ENCODE peak calls at places on chromosome 19, in six cellular contexts. G is thoracic aorta; C is H9; Y is CD8-positive, alpha-beta memory T cell; F is aorta; A is cardiac muscle cell. L is an unnamed sample. For H3K9me3, the result is how much of the 10 kb centered on the place peaks cover.

GRCh38 chr19:48913114-48913513 is 13.0 kb downstream of the NUCB1 start:
- DNase-seq in G (no peak), C (no peak), Y (no peak), F (no peak), A (no peak), L (no peak)

GRCh38 chr19:5625641-5626040 is 2.8 kb downstream of the SAFB start:
- DNase-seq in G (no peak), C (no peak), Y (no peak), F (no peak), A (no peak), L (no peak)

GRCh38 chr19:38683393-38684077 is 36.1 kb downstream of the ACTN4 start:
- DNase-seq in G (no peak), C (peak), Y (peak), F (peak), A (peak), L (no peak)

GRCh38 chr19:32464279-32464678 is 58.7 kb downstream of the DPY19L3 start:
- DNase-seq in G (no peak), C (no peak), Y (no peak), F (no peak), A (no peak), L (no peak)

GRCh38 chr19:1408300-1409203 is 1.2 kb downstream of the DAZAP1 start:
- DNase-seq in G (no peak), C (no peak), Y (peak), F (peak), A (peak), L (peak)

GRCh38 chr19:2841858-2842574 is 741 bp downstream of the ZNF555 start:
- DNase-seq in G (no peak), C (no peak), Y (no peak), F (no peak), A (peak), L (peak)

GRCh38 chr19:29795882-29796523 is 15.8 kb upstream of the CCNE1 start:
- DNase-seq in G (no peak), C (no peak), Y (no peak), F (peak), A (no peak), L (no peak)

GRCh38 chr19:6738726-6739389 is 622 bp upstream of the TRIP10 start:
- DNase-seq in G (no peak), C (no peak), Y (peak), F (peak), A (peak), L (peak)

GRCh38 chr19:35316560-35316959 is 12.4 kb upstream of the CD22 start:
- DNase-seq in G (no peak), C (no peak), Y (no peak), F (no peak), A (no peak), L (no peak)

GRCh38 chr19:32421589-32422361 is 16.2 kb downstream of the DPY19L3 start:
- DNase-seq in G (no peak), C (no peak), Y (no peak), F (no peak), A (no peak), L (no peak)

GRCh38 chr19:40907968-40908735 is 26.1 kb upstream of the CYP2A7 start:
- DNase-seq in G (no peak), C (peak), Y (peak), F (peak), A (no peak), L (no peak)

GRCh38 chr19:7224205-7224833 is 69.9 kb downstream of the INSR start:
- DNase-seq in G (no peak), C (no peak), Y (no peak), F (no peak), A (no peak), L (no peak)

GRCh38 chr19:2858864-2859263 is 8.3 kb upstream of the ZNF556 start:
- DNase-seq in G (no peak), C (no peak), Y (no peak), F (no peak), A (no peak), L (no peak)

GRCh38 chr19:45882652-45883585 is 3.0 kb downstream of the IRF2BP1 start:
- DNase-seq in G (no peak), C (peak), Y (peak), F (peak), A (peak), L (peak)

GRCh38 chr19:13143135-13143534 is 7.0 kb downstream of the STX10 start:
- DNase-seq in G (no peak), C (no peak), Y (no peak), F (no peak), A (no peak), L (no peak)

GRCh38 chr19:55585658-55586339 is 5.2 kb upstream of the ZNF579 start:
- DNase-seq in G (no peak), C (peak), Y (peak), F (peak), A (peak), L (peak)

GRCh38 chr19:42176990-42177685 is 40.3 kb downstream of the DEDD2 start:
- DNase-seq in G (no peak), C (peak), Y (peak), F (peak), A (peak), L (peak)

GRCh38 chr19:1088419-1089066 is 6.6 kb downstream of the POLR2E start:
- DNase-seq in G (no peak), C (no peak), Y (no peak), F (peak), A (no peak), L (no peak)

GRCh38 chr19:8487137-8487851 is 15.1 kb downstream of the PRAM1 start:
- DNase-seq in G (no peak), C (no peak), Y (peak), F (peak), A (no peak), L (no peak)

GRCh38 chr19:17797397-17798201 is 2.7 kb downstream of the B3GNT3 start:
- DNase-seq in G (no peak), C (no peak), Y (no peak), F (no peak), A (no peak), L (no peak)

GRCh38 chr19:4014541-4015491 is 7.3 kb downstream of the PIAS4 start:
- DNase-seq in G (no peak), C (peak), Y (peak), F (no peak), A (no peak), L (peak)

GRCh38 chr19:40322951-40323615 is 25.1 kb downstream of the C19orf47 start:
- DNase-seq in G (no peak), C (no peak), Y (no peak), F (no peak), A (no peak), L (no peak)

GRCh38 chr19:6067975-6068374 is 42.3 kb downstream of the RFX2 start:
- DNase-seq in G (no peak), C (no peak), Y (no peak), F (no peak), A (no peak), L (no peak)

GRCh38 chr19:2652504-2653099 is 49.9 kb downstream of the GNG7 start:
- DNase-seq in G (no peak), C (no peak), Y (no peak), F (no peak), A (no peak), L (no peak)

GRCh38 chr19:373391-374182 is 29.0 kb upstream of the MIER2 start:
- DNase-seq in G (no peak), C (no peak), Y (no peak), F (peak), A (no peak), L (no peak)

GRCh38 chr19:13882841-13883240 is 5.9 kb downstream of the NANOS3 start:
- DNase-seq in G (no peak), C (no peak), Y (no peak), F (no peak), A (no peak), L (no peak)

GRCh38 chr19:10255358-10255757 is 3.3 kb downstream of the MRPL4 start:
- DNase-seq in G (no peak), C (no peak), Y (no peak), F (no peak), A (no peak), L (no peak)

GRCh38 chr19:43841990-43842389 is 14.9 kb downstream of the ZNF283 start:
- DNase-seq in G (no peak), C (no peak), Y (no peak), F (no peak), A (no peak), L (no peak)

GRCh38 chr19:5439452-5439851 is 15.8 kb upstream of the ZNRF4 start:
- DNase-seq in G (no peak), C (no peak), Y (no peak), F (no peak), A (no peak), L (no peak)

GRCh38 chr19:4567584-4568071 is 8.1 kb upstream of the SEMA6B start:
- DNase-seq in G (no peak), C (peak), Y (peak), F (no peak), A (peak), L (peak)

GRCh38 chr19:41265376-41266153 is 1.4 kb downstream of the HNRNPUL1 start:
- DNase-seq in G (no peak), C (no peak), Y (no peak), F (no peak), A (peak), L (no peak)

GRCh38 chr19:43790587-43790986 is 9.8 kb upstream of the KCNN4 start:
- DNase-seq in G (no peak), C (no peak), Y (no peak), F (no peak), A (no peak), L (no peak)

GRCh38 chr19:10328558-10329429 is 4.5 kb downstream of the RAVER1 start:
- DNase-seq in G (no peak), C (no peak), Y (no peak), F (no peak), A (no peak), L (no peak)

GRCh38 chr19:38032151-38032550 is 125.1 kb downstream of the SIPA1L3 start:
- DNase-seq in G (no peak), C (no peak), Y (no peak), F (no peak), A (no peak), L (no peak)

GRCh38 chr19:46963093-46963734 is 56.4 kb upstream of the NPAS1 start:
- DNase-seq in G (no peak), C (no peak), Y (no peak), F (peak), A (no peak), L (no peak)

GRCh38 chr19:4454952-4455738 is 2.4 kb downstream of the UBXN6 start:
- DNase-seq in G (no peak), C (no peak), Y (no peak), F (no peak), A (no peak), L (no peak)

GRCh38 chr19:46381346-46381745 is 32.0 kb downstream of the CCDC8 start:
- DNase-seq in G (no peak), C (no peak), Y (no peak), F (no peak), A (no peak), L (no peak)

GRCh38 chr19:36140289-36141038 is 598 bp downstream of the CAPNS1 start:
- DNase-seq in G (no peak), C (peak), Y (no peak), F (peak), A (peak), L (peak)

DNA sequence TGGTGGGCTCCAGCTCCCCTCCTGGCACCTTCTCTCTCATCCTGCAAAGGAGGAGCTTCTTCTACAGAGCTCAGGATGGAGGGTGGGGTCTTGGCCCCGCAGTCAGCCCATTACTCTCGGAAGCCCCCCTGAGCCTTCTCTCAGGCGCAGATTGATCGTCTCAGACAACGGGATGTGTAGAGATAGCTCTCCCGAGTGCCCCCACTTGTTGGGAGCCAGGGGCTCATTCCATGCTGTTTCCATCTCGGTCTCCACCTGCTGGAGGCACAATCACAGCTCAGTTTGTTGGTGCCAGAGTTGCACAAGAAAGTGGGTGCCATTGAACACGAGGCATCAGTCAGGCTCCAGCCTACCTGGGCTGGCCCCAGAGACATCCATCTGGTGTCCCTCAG is 3.6 kb upstream of the ZNF135 start:
- DNase-seq in G (no peak), C (no peak), Y (no peak), F (no peak), A (no peak), L (no peak)
- H3K9me3 ChIP-seq in G (under half), C (under half), Y (under half), F (under half), A (under half), L (under half)

GRCh38 chr19:27618006-27618405 is 1594.9 kb downstream of the UQCRFS1 start:
- DNase-seq in G (no peak), C (no peak), Y (no peak), F (no peak), A (no peak), L (no peak)
- H3K9me3 ChIP-seq in G (half or more), C (half or more), Y (under half), F (under half), A (under half), L (half or more)

DNA sequence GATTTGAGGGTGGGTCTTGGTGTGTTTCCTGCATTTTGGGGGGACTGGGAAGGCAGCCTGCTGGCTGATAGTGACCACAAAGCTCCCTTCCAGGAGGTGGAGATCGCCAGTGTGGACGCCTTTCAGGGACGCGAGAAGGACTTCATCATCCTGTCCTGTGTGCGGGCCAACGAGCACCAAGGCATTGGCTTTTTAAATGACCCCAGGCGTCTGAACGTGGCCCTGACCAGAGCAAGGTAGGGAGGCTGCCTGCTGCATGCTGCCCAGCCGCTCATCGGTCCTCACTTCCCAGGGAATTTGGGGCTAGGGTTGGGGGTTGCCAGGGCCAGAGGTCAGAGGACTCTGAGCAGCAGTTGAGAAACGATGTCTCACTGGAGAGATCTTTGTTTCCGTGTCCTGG is 30.2 kb downstream of the UPF1 start:
- DNase-seq in G (no peak), C (no peak), Y (no peak), F (no peak), A (no peak), L (no peak)
- H3K9me3 ChIP-seq in G (under half), C (under half), Y (under half), F (under half), A (under half), L (under half)

GRCh38 chr19:34259367-34259865 is 5.1 kb downstream of the GARRE1 start:
- DNase-seq in G (no peak), C (no peak), Y (no peak), F (no peak), A (no peak), L (no peak)

GRCh38 chr19:34254552-34255432 is at the start of gene GARRE1:
- DNase-seq in G (no peak), C (peak), Y (peak), F (no peak), A (peak), L (peak)

GRCh38 chr19:34256835-34257558 is 2.6 kb downstream of the GARRE1 start:
- DNase-seq in G (no peak), C (no peak), Y (no peak), F (no peak), A (no peak), L (no peak)

GRCh38 chr19:34255546-34255945 is 1.2 kb downstream of the GARRE1 start:
- DNase-seq in G (no peak), C (no peak), Y (no peak), F (no peak), A (no peak), L (no peak)

DNA sequence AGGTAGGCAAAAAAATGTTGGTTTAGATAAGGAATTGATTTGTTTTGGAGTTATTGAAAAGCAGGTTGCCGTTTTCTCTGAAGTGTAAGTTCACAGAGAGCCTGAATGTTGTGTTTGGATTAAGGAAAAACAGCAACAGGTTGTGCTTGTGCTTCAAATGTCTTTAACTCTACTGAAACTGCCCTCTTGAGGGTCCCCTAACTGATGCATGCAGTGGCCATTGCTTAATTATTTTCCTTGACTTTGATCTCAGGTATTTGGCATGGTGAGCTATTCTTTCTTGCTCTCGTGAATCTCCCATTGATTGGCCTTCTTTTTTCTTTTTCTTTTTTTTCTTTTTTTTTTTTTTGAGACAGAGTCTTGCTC is 3.2 kb downstream of the GARRE1 start:
- DNase-seq in G (no peak), C (no peak), Y (no peak), F (no peak), A (no peak), L (no peak)
- H3K9me3 ChIP-seq in G (under half), C (under half), Y (under half), F (under half), A (under half), L (under half)

DNA sequence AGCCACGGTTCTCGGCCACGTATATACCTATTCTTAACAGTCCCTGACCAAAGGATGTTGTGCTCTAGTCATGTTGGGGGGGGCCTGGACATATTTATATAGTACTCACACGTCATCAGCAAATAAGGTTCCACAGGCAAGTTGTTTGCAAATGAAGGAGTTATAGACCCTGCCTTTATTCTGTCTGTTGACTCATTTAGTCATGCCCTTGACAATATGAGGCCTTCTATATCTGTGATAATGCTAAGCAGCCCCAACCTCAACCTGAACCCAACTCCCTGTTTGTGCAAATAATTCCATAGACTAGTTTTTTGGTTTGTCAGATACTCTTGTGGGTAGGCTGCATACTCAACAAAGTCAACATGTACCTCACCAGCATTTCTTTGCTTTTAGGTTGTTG is 8.9 kb downstream of the ZNF586 start:
- DNase-seq in G (no peak), C (no peak), Y (no peak), F (no peak), A (no peak), L (no peak)
- H3K9me3 ChIP-seq in G (half or more), C (under half), Y (half or more), F (under half), A (under half), L (half or more)

GRCh38 chr19:20558011-20558410 is 7.6 kb downstream of the ZNF737 start:
- DNase-seq in G (no peak), C (peak), Y (no peak), F (no peak), A (no peak), L (no peak)
- H3K9me3 ChIP-seq in G (half or more), C (under half), Y (under half), F (under half), A (under half), L (half or more)

GRCh38 chr19:53140351-53140750 is 7.6 kb upstream of the ZNF415 start:
- DNase-seq in G (no peak), C (no peak), Y (no peak), F (no peak), A (no peak), L (no peak)
- H3K9me3 ChIP-seq in G (half or more), C (under half), Y (under half), F (under half), A (under half), L (half or more)

GRCh38 chr19:15623711-15624318 is 8.8 kb downstream of the CYP4F8 start:
- DNase-seq in G (no peak), C (peak), Y (no peak), F (no peak), A (no peak), L (no peak)

GRCh38 chr19:15621801-15622200 is 6.8 kb downstream of the CYP4F8 start:
- DNase-seq in G (no peak), C (no peak), Y (no peak), F (no peak), A (no peak), L (no peak)

GRCh38 chr19:15628236-15629002 is 12.3 kb upstream of the CYP4F3 start:
- DNase-seq in G (no peak), C (no peak), Y (no peak), F (no peak), A (no peak), L (no peak)

GRCh38 chr19:15618321-15618720 is 3.3 kb downstream of the CYP4F8 start:
- DNase-seq in G (no peak), C (no peak), Y (no peak), F (no peak), A (no peak), L (no peak)

GRCh38 chr19:15622991-15623390 is 8.0 kb downstream of the CYP4F8 start:
- DNase-seq in G (no peak), C (no peak), Y (no peak), F (no peak), A (no peak), L (no peak)
- H3K9me3 ChIP-seq in G (under half), C (half or more), Y (under half), F (under half), A (under half), L (under half)

L was measured in left ventricle myocardium inferior.